ENCODE peak calls at places on chromosome 15, in six cellular contexts. O, M, I, A, B and S are unnamed samples. For H3K27me3, the result is how much of the 10 kb centered on the place peaks cover.

GRCh38 chr15:46456431-46456830 is 821.6 kb downstream of the SQOR start:
- DNase-seq in O (no peak), M (no peak), I (no peak), A (no peak), B (no peak), S (no peak)

GRCh38 chr15:70474682-70475438 is 288.5 kb downstream of the UACA start:
- DNase-seq in O (no peak), M (peak), I (peak), A (peak), B (no peak), S (peak)

GRCh38 chr15:60021589-60022378 is 17.7 kb downstream of the FOXB1 start:
- DNase-seq in O (no peak), M (no peak), I (peak), A (no peak), B (no peak), S (no peak)

GRCh38 chr15:29070471-29071192 is 184.9 kb downstream of the APBA2 start:
- DNase-seq in O (no peak), M (no peak), I (no peak), A (no peak), B (no peak), S (no peak)

GRCh38 chr15:69980311-69981059 is 117.2 kb downstream of the TLE3 start:
- DNase-seq in O (no peak), M (no peak), I (no peak), A (no peak), B (no peak), S (no peak)

GRCh38 chr15:60721706-60722105 is 242.8 kb upstream of the ICE2 start:
- DNase-seq in O (no peak), M (no peak), I (no peak), A (no peak), B (no peak), S (peak)

GRCh38 chr15:36332896-36333295 is 246.5 kb upstream of the CDIN1 start:
- DNase-seq in O (no peak), M (no peak), I (no peak), A (no peak), B (no peak), S (no peak)

GRCh38 chr15:59247364-59247763 is 40.7 kb downstream of the LDHAL6B start:
- DNase-seq in O (peak), M (no peak), I (peak), A (peak), B (peak), S (peak)

GRCh38 chr15:50633653-50634052 is 52.9 kb downstream of the TRPM7 start:
- DNase-seq in O (no peak), M (no peak), I (no peak), A (no peak), B (no peak), S (no peak)

GRCh38 chr15:58511588-58511987 is 79.8 kb downstream of the LIPC start:
- DNase-seq in O (no peak), M (no peak), I (no peak), A (no peak), B (no peak), S (no peak)

GRCh38 chr15:39860200-39860599 is 59.9 kb downstream of the GPR176 start:
- DNase-seq in O (no peak), M (no peak), I (no peak), A (no peak), B (peak), S (peak)

GRCh38 chr15:72353266-72353665 is 22.5 kb downstream of the HEXA start:
- DNase-seq in O (no peak), M (no peak), I (peak), A (no peak), B (no peak), S (no peak)

GRCh38 chr15:38745136-38745535 is 180.5 kb upstream of the RASGRP1 start:
- DNase-seq in O (no peak), M (no peak), I (no peak), A (no peak), B (no peak), S (no peak)

GRCh38 chr15:68209735-68210408 is 4.7 kb upstream of the CALML4 start:
- DNase-seq in O (no peak), M (no peak), I (no peak), A (no peak), B (no peak), S (no peak)

GRCh38 chr15:62769604-62770003 is 272.9 kb upstream of the TPM1 start:
- DNase-seq in O (no peak), M (no peak), I (peak), A (no peak), B (no peak), S (peak)

GRCh38 chr15:64653757-64654156 is 121.6 kb downstream of the RBPMS2 start:
- DNase-seq in O (no peak), M (no peak), I (peak), A (no peak), B (no peak), S (no peak)

GRCh38 chr15:32878342-32878741 is 160.5 kb downstream of the GREM1 start:
- DNase-seq in O (no peak), M (no peak), I (peak), A (no peak), B (no peak), S (no peak)

GRCh38 chr15:65177901-65178300 is 7.2 kb downstream of the CLPX start:
- DNase-seq in O (no peak), M (no peak), I (peak), A (no peak), B (no peak), S (no peak)

GRCh38 chr15:52252781-52253180 is 42.8 kb downstream of the MYO5C start:
- DNase-seq in O (no peak), M (no peak), I (peak), A (no peak), B (no peak), S (peak)

GRCh38 chr15:63065262-63066234 is 23.0 kb downstream of the TPM1 start:
- DNase-seq in O (no peak), M (no peak), I (no peak), A (no peak), B (peak), S (no peak)

GRCh38 chr15:94305133-94305532 is 73.8 kb downstream of the MCTP2 start:
- DNase-seq in O (no peak), M (no peak), I (no peak), A (no peak), B (no peak), S (no peak)

GRCh38 chr15:70494861-70495571 is 268.3 kb downstream of the UACA start:
- DNase-seq in O (no peak), M (no peak), I (peak), A (no peak), B (no peak), S (peak)

GRCh38 chr15:45458746-45459403 is 63.7 kb downstream of the SLC30A4 start:
- DNase-seq in O (peak), M (peak), I (peak), A (peak), B (peak), S (no peak)

GRCh38 chr15:46394463-46394862 is 759.6 kb downstream of the SQOR start:
- DNase-seq in O (no peak), M (no peak), I (no peak), A (no peak), B (peak), S (no peak)

GRCh38 chr15:65339436-65339835 is 35.0 kb downstream of the RNU5B-1 start:
- DNase-seq in O (no peak), M (no peak), I (no peak), A (no peak), B (no peak), S (no peak)

GRCh38 chr15:74200394-74200793 is 2.2 kb downstream of the STRA6 start:
- DNase-seq in O (peak), M (no peak), I (peak), A (no peak), B (no peak), S (no peak)

GRCh38 chr15:101596633-101597032 is 55.5 kb downstream of the TM2D3 start:
- DNase-seq in O (no peak), M (no peak), I (no peak), A (no peak), B (no peak), S (no peak)

GRCh38 chr15:69324565-69324964 is 25.9 kb downstream of the PAQR5 start:
- DNase-seq in O (no peak), M (no peak), I (no peak), A (no peak), B (no peak), S (no peak)

GRCh38 chr15:99104788-99105515 is at the start of gene SYNM:
- DNase-seq in O (peak), M (peak), I (peak), A (peak), B (peak), S (no peak)

GRCh38 chr15:65286069-65286703 is 497 bp downstream of the PARP16 start:
- DNase-seq in O (peak), M (peak), I (peak), A (peak), B (peak), S (no peak)

GRCh38 chr15:32893412-32893811 is 175.6 kb downstream of the GREM1 start:
- DNase-seq in O (no peak), M (no peak), I (no peak), A (no peak), B (no peak), S (no peak)

GRCh38 chr15:92624401-92624991 is 31.1 kb downstream of the FAM174B start:
- DNase-seq in O (peak), M (peak), I (no peak), A (peak), B (no peak), S (no peak)

GRCh38 chr15:29170496-29170895 is 99.1 kb downstream of the NSMCE3 start:
- DNase-seq in O (no peak), M (no peak), I (no peak), A (no peak), B (peak), S (no peak)

GRCh38 chr15:52496776-52497470 is 31.8 kb downstream of the MYO5A start:
- DNase-seq in O (no peak), M (no peak), I (peak), A (no peak), B (no peak), S (peak)

GRCh38 chr15:95799286-95800187 is 531.0 kb upstream of the NR2F2 start:
- DNase-seq in O (no peak), M (no peak), I (peak), A (no peak), B (no peak), S (peak)

GRCh38 chr15:34325368-34325767 is 12.2 kb downstream of the SLC12A6 start:
- DNase-seq in O (no peak), M (no peak), I (no peak), A (no peak), B (no peak), S (no peak)

GRCh38 chr15:34329006-34329405 is 8.6 kb downstream of the SLC12A6 start:
- DNase-seq in O (no peak), M (no peak), I (no peak), A (no peak), B (no peak), S (no peak)

GRCh38 chr15:34327906-34328305 is 9.7 kb downstream of the SLC12A6 start:
- DNase-seq in O (no peak), M (no peak), I (no peak), A (no peak), B (no peak), S (no peak)

GRCh38 chr15:34323217-34323616 is 14.4 kb downstream of the SLC12A6 start:
- DNase-seq in O (no peak), M (no peak), I (no peak), A (no peak), B (peak), S (no peak)

GRCh38 chr15:34324933-34325332 is 12.6 kb downstream of the SLC12A6 start:
- DNase-seq in O (no peak), M (no peak), I (no peak), A (no peak), B (no peak), S (no peak)
- H3K4me3 ChIP-seq in O (no peak), M (no peak), I (no peak), A (no peak), B (no peak), S (no peak)

DNA sequence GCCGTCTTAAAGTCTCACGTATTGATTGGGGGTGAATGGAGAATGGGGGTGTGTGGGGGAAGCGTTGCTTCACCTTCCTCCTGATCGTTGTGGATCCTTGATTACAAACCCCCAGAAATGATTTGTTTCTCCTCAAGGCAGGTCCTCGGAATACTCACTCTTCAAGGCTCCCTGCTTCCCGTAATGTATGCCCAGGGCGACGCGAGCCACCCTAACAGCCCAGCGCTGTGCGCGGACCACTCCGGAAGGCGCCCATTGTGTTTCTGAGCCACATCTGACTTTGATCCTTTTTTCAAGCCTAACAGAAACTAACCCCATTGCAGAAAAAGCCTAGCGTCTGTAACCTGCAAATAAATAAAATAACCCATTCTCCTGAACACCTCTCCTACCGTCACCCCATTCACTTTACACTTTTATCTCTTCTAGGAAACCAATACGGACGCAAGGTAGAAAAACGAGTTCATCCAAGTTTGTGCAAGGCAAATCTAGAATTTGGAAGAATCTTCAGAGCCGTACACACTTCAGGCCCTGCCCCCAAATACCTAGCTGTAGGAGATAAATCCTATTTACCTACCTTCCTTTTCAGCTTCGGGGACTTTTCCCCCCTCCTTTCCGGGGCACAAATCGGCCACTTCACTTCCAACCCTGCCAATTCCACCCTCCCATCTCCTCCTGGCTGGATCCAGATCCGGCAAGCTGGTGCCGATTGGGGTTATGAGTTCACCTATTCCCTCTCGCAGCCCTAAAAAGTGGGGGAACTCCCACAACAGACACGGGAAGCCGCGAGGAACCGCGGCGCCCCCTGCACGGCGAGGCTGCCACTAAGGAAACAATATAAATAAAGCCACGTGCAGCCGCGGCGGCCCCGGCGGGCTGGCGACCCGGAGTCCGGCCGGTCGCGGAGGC is 1.1 kb downstream of the PRTG start:
- DNase-seq in O (no peak), M (no peak), I (peak), A (no peak), B (peak), S (no peak)
- TF ChIP-seq CTCF in O (no peak), M (peak), I (no peak), A (no peak), B (no peak), S (peak)

GRCh38 chr15:66782785-66783184 is 80.7 kb downstream of the SMAD6 start:
- DNase-seq in O (no peak), M (no peak), I (no peak), A (no peak), B (no peak), S (no peak)
- H3K27me3 ChIP-seq in O (under half), M (under half), I (under half), A (under half), B (under half), S (under half)

GRCh38 chr15:40928351-40928974 is 677 bp upstream of the DLL4 start:
- DNase-seq in O (peak), M (no peak), I (peak), A (no peak), B (peak), S (no peak)

GRCh38 chr15:40925863-40926658 is 3.1 kb upstream of the DLL4 start:
- DNase-seq in O (peak), M (no peak), I (no peak), A (no peak), B (peak), S (no peak)

GRCh38 chr15:40928975-40929729 is at the start of gene DLL4:
- DNase-seq in O (peak), M (peak), I (peak), A (peak), B (peak), S (no peak)

GRCh38 chr15:40926659-40927496 is 2.3 kb upstream of the DLL4 start:
- DNase-seq in O (no peak), M (no peak), I (no peak), A (no peak), B (peak), S (no peak)

GRCh38 chr15:40927497-40928346 is 1.4 kb upstream of the DLL4 start:
- DNase-seq in O (peak), M (no peak), I (no peak), A (no peak), B (peak), S (no peak)
- H3K4me3 ChIP-seq in O (peak), M (peak), I (peak), A (peak), B (peak), S (no peak)

GRCh38 chr15:78951841-78952238 is 7.0 kb upstream of the CTSH start:
- DNase-seq in O (no peak), M (no peak), I (peak), A (peak), B (no peak), S (no peak)

GRCh38 chr15:78949461-78949860 is 4.6 kb upstream of the CTSH start:
- DNase-seq in O (no peak), M (no peak), I (peak), A (peak), B (no peak), S (no peak)

GRCh38 chr15:78950343-78950742 is 5.5 kb upstream of the CTSH start:
- DNase-seq in O (no peak), M (no peak), I (no peak), A (peak), B (no peak), S (no peak)

GRCh38 chr15:78947506-78947905 is 2.7 kb upstream of the CTSH start:
- DNase-seq in O (no peak), M (no peak), I (no peak), A (no peak), B (no peak), S (no peak)

GRCh38 chr15:78950906-78951840 is 6.3 kb upstream of the CTSH start:
- DNase-seq in O (no peak), M (no peak), I (peak), A (no peak), B (no peak), S (no peak)
- TF ChIP-seq CTCF in O (no peak), M (peak), I (peak), A (peak), B (no peak), S (peak)

DNA sequence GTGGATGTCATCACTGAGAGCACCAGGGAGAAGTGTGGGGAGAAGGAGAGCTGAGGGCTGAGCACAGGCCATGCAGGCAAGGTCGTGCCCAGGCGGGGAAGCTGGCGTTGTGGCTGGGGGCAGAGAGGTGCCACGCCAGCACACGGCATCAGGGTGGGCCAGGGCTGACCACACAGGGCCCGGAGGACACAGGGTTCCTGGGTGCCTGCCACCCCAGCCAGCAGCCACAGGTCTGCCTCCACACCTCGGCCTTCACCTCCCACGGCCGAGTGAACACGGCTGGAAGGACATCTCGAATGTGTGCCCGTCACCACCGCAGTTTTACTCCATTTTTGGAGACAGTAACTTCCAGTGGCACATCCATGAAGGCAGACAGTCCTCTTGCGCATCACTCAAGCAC is 77.1 kb downstream of the ATP10A start:
- DNase-seq in O (no peak), M (no peak), I (no peak), A (no peak), B (no peak), S (no peak)
- H3K27me3 ChIP-seq in O (under half), M (under half), I (under half), A (under half), B (under half), S (under half)